ENCODE peak calls at places on chromosomes 4 and X, in nine cellular contexts. One of them, this sample, is unnamed.
A peak's percentile ranks its signal among the peaks of the same experiment; 100 is the strongest.

GRCh38 chr4:78693777-78694456 is 82.2 kb upstream of the BMP2K start:
- DNase-seq in colonic mucosa: peak; percentile 54
- DNase-seq in esophagus squamous epithelium: no peak
- DNase-seq in fibroblast of lung: peak; percentile 16
- DNase-seq in CD8-positive, alpha-beta T cell: no peak
- DNase-seq in Peyer's patch: no peak
- DNase-seq in ascending aorta: no peak
- DNase-seq in spleen: no peak
- DNase-seq in endodermal cell: no peak
- DNase-seq in this sample: no peak

GRCh38 chr4:87543835-87544461 is 14.8 kb upstream of the SPARCL1 start:
- DNase-seq in endodermal cell: peak; percentile 68
- DNase-seq in spleen: no peak
- DNase-seq in CD8-positive, alpha-beta T cell: no peak
- DNase-seq in Peyer's patch: no peak
- DNase-seq in esophagus squamous epithelium: no peak
- DNase-seq in fibroblast of lung: peak; percentile 82
- DNase-seq in colonic mucosa: no peak
- DNase-seq in ascending aorta: no peak
- DNase-seq in this sample: peak; percentile 10

GRCh38 chr4:148776944-148777343 is 334.7 kb upstream of the NR3C2 start:
- DNase-seq in spleen: no peak
- DNase-seq in esophagus squamous epithelium: no peak
- DNase-seq in endodermal cell: no peak
- DNase-seq in ascending aorta: no peak
- DNase-seq in Peyer's patch: no peak
- DNase-seq in CD8-positive, alpha-beta T cell: no peak
- DNase-seq in colonic mucosa: no peak
- DNase-seq in fibroblast of lung: no peak
- DNase-seq in this sample: no peak

GRCh38 chr4:109947457-109947856 is 34.8 kb downstream of the EGF start:
- DNase-seq in endodermal cell: no peak
- DNase-seq in fibroblast of lung: no peak
- DNase-seq in esophagus squamous epithelium: no peak
- DNase-seq in spleen: no peak
- DNase-seq in colonic mucosa: no peak
- DNase-seq in ascending aorta: no peak
- DNase-seq in CD8-positive, alpha-beta T cell: no peak
- DNase-seq in Peyer's patch: no peak
- DNase-seq in this sample: no peak

GRCh38 chrX:129678176-129678880 is 23.6 kb upstream of the APLN start:
- DNase-seq in spleen: peak; percentile 89
- DNase-seq in CD8-positive, alpha-beta T cell: peak; percentile 52
- DNase-seq in esophagus squamous epithelium: no peak
- DNase-seq in endodermal cell: no peak
- DNase-seq in fibroblast of lung: peak; percentile 13
- DNase-seq in ascending aorta: peak; percentile 78
- DNase-seq in colonic mucosa: peak; percentile 35
- DNase-seq in Peyer's patch: peak; percentile 66
- DNase-seq in this sample: peak; percentile 67

GRCh38 chr4:120155287-120155686 is 88.6 kb upstream of the MAD2L1 start:
- DNase-seq in fibroblast of lung: peak; percentile 9
- DNase-seq in endodermal cell: no peak
- DNase-seq in ascending aorta: no peak
- DNase-seq in Peyer's patch: no peak
- DNase-seq in CD8-positive, alpha-beta T cell: no peak
- DNase-seq in esophagus squamous epithelium: no peak
- DNase-seq in spleen: no peak
- DNase-seq in colonic mucosa: no peak
- DNase-seq in this sample: no peak

GRCh38 chr4:123399638-123400358 is 3.2 kb downstream of the SPRY1 start:
- DNase-seq in spleen: no peak
- DNase-seq in esophagus squamous epithelium: no peak
- DNase-seq in Peyer's patch: no peak
- DNase-seq in colonic mucosa: no peak
- DNase-seq in ascending aorta: no peak
- DNase-seq in CD8-positive, alpha-beta T cell: no peak
- DNase-seq in fibroblast of lung: peak; percentile 57
- DNase-seq in endodermal cell: no peak
- DNase-seq in this sample: no peak

GRCh38 chr4:155220025-155220424 is 11.6 kb downstream of the NPY2R start:
- DNase-seq in spleen: no peak
- DNase-seq in fibroblast of lung: no peak
- DNase-seq in endodermal cell: no peak
- DNase-seq in colonic mucosa: no peak
- DNase-seq in esophagus squamous epithelium: no peak
- DNase-seq in CD8-positive, alpha-beta T cell: no peak
- DNase-seq in ascending aorta: no peak
- DNase-seq in Peyer's patch: no peak
- DNase-seq in this sample: no peak

GRCh38 chrX:47581731-47582647 is at the start of gene TIMP1:
- DNase-seq in CD8-positive, alpha-beta T cell: peak; percentile 74
- DNase-seq in fibroblast of lung: peak; percentile 93
- DNase-seq in spleen: peak; percentile 94
- DNase-seq in endodermal cell: peak; percentile 91
- DNase-seq in ascending aorta: peak; percentile 96
- DNase-seq in colonic mucosa: peak; percentile 84
- DNase-seq in esophagus squamous epithelium: peak; percentile 49
- DNase-seq in Peyer's patch: peak; percentile 72
- DNase-seq in this sample: peak; percentile 79

GRCh38 chrX:54495814-54496516 is at the start of gene FGD1:
- DNase-seq in Peyer's patch: peak; percentile 74
- DNase-seq in esophagus squamous epithelium: no peak
- DNase-seq in endodermal cell: peak; percentile 88
- DNase-seq in fibroblast of lung: peak; percentile 56
- DNase-seq in colonic mucosa: peak; percentile 75
- DNase-seq in ascending aorta: peak; percentile 76
- DNase-seq in CD8-positive, alpha-beta T cell: peak; percentile 41
- DNase-seq in spleen: peak; percentile 78
- DNase-seq in this sample: peak; percentile 78

GRCh38 chrX:47283015-47283771 is 50.4 kb downstream of the USP11 start:
- DNase-seq in ascending aorta: no peak
- DNase-seq in CD8-positive, alpha-beta T cell: no peak
- DNase-seq in endodermal cell: no peak
- DNase-seq in fibroblast of lung: peak; percentile 41
- DNase-seq in Peyer's patch: no peak
- DNase-seq in esophagus squamous epithelium: no peak
- DNase-seq in spleen: no peak
- DNase-seq in colonic mucosa: no peak
- DNase-seq in this sample: no peak

GRCh38 chr4:151389316-151389715 is 19.7 kb upstream of the FHIP1A start:
- DNase-seq in colonic mucosa: no peak
- DNase-seq in esophagus squamous epithelium: no peak
- DNase-seq in spleen: no peak
- DNase-seq in fibroblast of lung: no peak
- DNase-seq in Peyer's patch: no peak
- DNase-seq in endodermal cell: no peak
- DNase-seq in CD8-positive, alpha-beta T cell: no peak
- DNase-seq in ascending aorta: no peak
- DNase-seq in this sample: no peak

GRCh38 chr4:182343435-182343834 is 100.2 kb downstream of the TENM3 start:
- DNase-seq in colonic mucosa: no peak
- DNase-seq in CD8-positive, alpha-beta T cell: no peak
- DNase-seq in spleen: no peak
- DNase-seq in ascending aorta: no peak
- DNase-seq in esophagus squamous epithelium: no peak
- DNase-seq in endodermal cell: peak; percentile 67
- DNase-seq in Peyer's patch: no peak
- DNase-seq in fibroblast of lung: peak; percentile 30
- DNase-seq in this sample: no peak

GRCh38 chr4:182338731-182339130 is 95.5 kb downstream of the TENM3 start:
- DNase-seq in endodermal cell: no peak
- DNase-seq in colonic mucosa: no peak
- DNase-seq in ascending aorta: no peak
- DNase-seq in esophagus squamous epithelium: no peak
- DNase-seq in CD8-positive, alpha-beta T cell: no peak
- DNase-seq in spleen: no peak
- DNase-seq in Peyer's patch: no peak
- DNase-seq in fibroblast of lung: no peak
- DNase-seq in this sample: no peak

GRCh38 chr4:182337366-182337765 is 94.2 kb downstream of the TENM3 start:
- DNase-seq in spleen: no peak
- DNase-seq in Peyer's patch: no peak
- DNase-seq in ascending aorta: no peak
- DNase-seq in CD8-positive, alpha-beta T cell: no peak
- DNase-seq in colonic mucosa: no peak
- DNase-seq in fibroblast of lung: peak; percentile 29
- DNase-seq in esophagus squamous epithelium: no peak
- DNase-seq in endodermal cell: no peak
- DNase-seq in this sample: no peak

GRCh38 chr4:182339246-182339645 is 96.0 kb downstream of the TENM3 start:
- DNase-seq in Peyer's patch: no peak
- DNase-seq in colonic mucosa: no peak
- DNase-seq in ascending aorta: no peak
- DNase-seq in endodermal cell: peak; percentile 86
- DNase-seq in CD8-positive, alpha-beta T cell: no peak
- DNase-seq in esophagus squamous epithelium: no peak
- DNase-seq in spleen: no peak
- DNase-seq in fibroblast of lung: no peak
- DNase-seq in this sample: no peak

GRCh38 chr4:182338059-182338458 is 94.9 kb downstream of the TENM3 start:
- DNase-seq in spleen: no peak
- DNase-seq in ascending aorta: no peak
- DNase-seq in endodermal cell: no peak
- DNase-seq in CD8-positive, alpha-beta T cell: no peak
- DNase-seq in fibroblast of lung: no peak
- DNase-seq in esophagus squamous epithelium: no peak
- DNase-seq in Peyer's patch: no peak
- DNase-seq in colonic mucosa: no peak
- DNase-seq in this sample: no peak
- H3K4me1 ChIP-seq in spleen: no peaks in the 10 kb centered on the region
- H3K4me1 ChIP-seq in ascending aorta: no peaks in the 10 kb centered on the region
- H3K4me1 ChIP-seq in endodermal cell: no peaks in the 10 kb centered on the region
- H3K4me1 ChIP-seq in CD8-positive, alpha-beta T cell: no peaks in the 10 kb centered on the region
- H3K4me1 ChIP-seq in fibroblast of lung: no peaks in the 10 kb centered on the region
- H3K4me1 ChIP-seq in esophagus squamous epithelium: no peaks in the 10 kb centered on the region
- H3K4me1 ChIP-seq in Peyer's patch: no peaks in the 10 kb centered on the region
- H3K4me1 ChIP-seq in colonic mucosa: no peaks in the 10 kb centered on the region
- H3K4me1 ChIP-seq in this sample: no peaks in the 10 kb centered on the region

GRCh38 chr4:184733654-184734524 is at the start of gene CENPU:
- DNase-seq in spleen: peak; percentile 97
- DNase-seq in endodermal cell: peak; percentile 99
- DNase-seq in ascending aorta: peak; percentile 98
- DNase-seq in fibroblast of lung: peak; percentile 99
- DNase-seq in esophagus squamous epithelium: peak; percentile 57
- DNase-seq in CD8-positive, alpha-beta T cell: peak; percentile 94
- DNase-seq in colonic mucosa: peak; percentile 98
- DNase-seq in Peyer's patch: peak; percentile 97
- DNase-seq in this sample: peak; percentile 98
- H3K4me3 ChIP-seq in spleen: peak within 1 kb of the TSS; percentile 87
- H3K4me3 ChIP-seq in endodermal cell: peak within 1 kb of the TSS; percentile 99
- H3K4me3 ChIP-seq in ascending aorta: peak within 1 kb of the TSS; percentile 68
- H3K4me3 ChIP-seq in fibroblast of lung: peak within 1 kb of the TSS; percentile 83
- H3K4me3 ChIP-seq in esophagus squamous epithelium: peak within 1 kb of the TSS; percentile 90
- H3K4me3 ChIP-seq in CD8-positive, alpha-beta T cell: peak within 1 kb of the TSS; percentile 74
- H3K4me3 ChIP-seq in colonic mucosa: peak within 1 kb of the TSS; percentile 85
- H3K4me3 ChIP-seq in Peyer's patch: peak within 1 kb of the TSS; percentile 70
- H3K4me3 ChIP-seq in this sample: peak within 1 kb of the TSS; percentile 62

GRCh38 chr4:5719329-5720055 is 8.5 kb downstream of the EVC start:
- DNase-seq in esophagus squamous epithelium: no peak
- DNase-seq in ascending aorta: no peak
- DNase-seq in Peyer's patch: no peak
- DNase-seq in CD8-positive, alpha-beta T cell: no peak
- DNase-seq in endodermal cell: no peak
- DNase-seq in spleen: no peak
- DNase-seq in fibroblast of lung: no peak
- DNase-seq in colonic mucosa: no peak
- DNase-seq in this sample: no peak
- TF ChIP-seq CTCF in esophagus squamous epithelium: no peak
- TF ChIP-seq CTCF in ascending aorta: no peak
- TF ChIP-seq CTCF in Peyer's patch: no peak
- TF ChIP-seq CTCF in CD8-positive, alpha-beta T cell: no peak
- TF ChIP-seq CTCF in endodermal cell: no peak
- TF ChIP-seq CTCF in spleen: no peak
- TF ChIP-seq CTCF in fibroblast of lung: no peak
- TF ChIP-seq CTCF in colonic mucosa: no peak
- TF ChIP-seq CTCF in this sample: no peak

GRCh38 chr4:101283436-101283835 is 63.9 kb downstream of the PPP3CA start:
- DNase-seq in colonic mucosa: no peak
- DNase-seq in ascending aorta: no peak
- DNase-seq in fibroblast of lung: no peak
- DNase-seq in spleen: no peak
- DNase-seq in Peyer's patch: no peak
- DNase-seq in esophagus squamous epithelium: no peak
- DNase-seq in CD8-positive, alpha-beta T cell: no peak
- DNase-seq in endodermal cell: no peak
- DNase-seq in this sample: no peak

GRCh38 chr4:101284546-101284945 is 62.8 kb downstream of the PPP3CA start:
- DNase-seq in fibroblast of lung: peak; percentile 19
- DNase-seq in endodermal cell: no peak
- DNase-seq in CD8-positive, alpha-beta T cell: no peak
- DNase-seq in colonic mucosa: no peak
- DNase-seq in Peyer's patch: no peak
- DNase-seq in ascending aorta: no peak
- DNase-seq in spleen: no peak
- DNase-seq in esophagus squamous epithelium: no peak
- DNase-seq in this sample: no peak

GRCh38 chr4:101279377-101279871 is 67.9 kb downstream of the PPP3CA start:
- DNase-seq in Peyer's patch: no peak
- DNase-seq in endodermal cell: no peak
- DNase-seq in CD8-positive, alpha-beta T cell: no peak
- DNase-seq in spleen: no peak
- DNase-seq in colonic mucosa: peak; percentile 39
- DNase-seq in fibroblast of lung: peak; percentile 92
- DNase-seq in ascending aorta: peak; percentile 68
- DNase-seq in esophagus squamous epithelium: no peak
- DNase-seq in this sample: no peak

GRCh38 chr4:101280866-101281600 is 66.3 kb downstream of the PPP3CA start:
- DNase-seq in spleen: no peak
- DNase-seq in endodermal cell: no peak
- DNase-seq in colonic mucosa: no peak
- DNase-seq in CD8-positive, alpha-beta T cell: no peak
- DNase-seq in Peyer's patch: no peak
- DNase-seq in esophagus squamous epithelium: no peak
- DNase-seq in fibroblast of lung: no peak
- DNase-seq in ascending aorta: no peak
- DNase-seq in this sample: no peak

DNA sequence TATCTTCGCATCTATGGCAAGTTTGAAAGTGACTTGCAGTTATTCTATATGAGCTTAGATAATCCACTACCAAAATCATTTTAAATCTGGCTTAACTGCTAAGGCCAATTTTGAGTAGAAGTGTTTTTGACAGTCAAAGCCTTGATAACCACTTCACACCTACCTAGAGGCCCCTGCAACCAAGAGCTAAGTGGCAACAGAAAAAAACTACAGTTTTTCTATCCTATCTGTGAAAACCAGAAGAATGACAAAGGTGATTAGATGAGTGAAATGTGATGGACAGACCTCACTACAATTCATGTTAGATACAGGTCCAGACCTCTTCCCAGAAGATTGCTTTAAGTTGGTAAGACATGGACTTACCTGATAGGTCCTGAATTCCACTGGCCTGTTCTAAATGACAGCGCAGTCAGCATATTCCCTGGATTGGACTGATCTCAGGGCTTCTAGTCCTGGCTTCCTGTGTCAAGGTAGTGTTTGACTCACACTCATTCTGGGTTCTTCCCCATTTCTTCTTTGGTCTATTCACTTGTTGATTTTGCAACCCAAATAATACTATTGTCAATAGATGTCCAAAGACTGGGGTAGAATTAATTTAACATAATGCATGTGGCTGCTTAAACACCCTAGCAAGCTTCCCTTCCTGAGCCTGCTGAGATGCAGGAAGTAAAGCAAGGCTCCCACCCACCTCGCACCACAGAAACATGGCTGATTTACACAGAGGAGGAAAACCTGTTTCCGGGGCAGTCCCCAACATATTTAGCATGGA is 65.1 kb downstream of the PPP3CA start:
- DNase-seq in Peyer's patch: no peak
- DNase-seq in ascending aorta: no peak
- DNase-seq in endodermal cell: peak; percentile 57
- DNase-seq in spleen: no peak
- DNase-seq in esophagus squamous epithelium: no peak
- DNase-seq in CD8-positive, alpha-beta T cell: peak; percentile 9
- DNase-seq in fibroblast of lung: no peak
- DNase-seq in colonic mucosa: no peak
- DNase-seq in this sample: no peak
- H3K4me1 ChIP-seq in Peyer's patch: no peaks in the 10 kb centered on the region
- H3K4me1 ChIP-seq in ascending aorta: no peaks in the 10 kb centered on the region
- H3K4me1 ChIP-seq in endodermal cell: peaks cover 14% of the 10 kb centered on the region
- H3K4me1 ChIP-seq in spleen: peaks cover 22% of the 10 kb centered on the region
- H3K4me1 ChIP-seq in esophagus squamous epithelium: peaks cover 8% of the 10 kb centered on the region
- H3K4me1 ChIP-seq in CD8-positive, alpha-beta T cell: peaks cover 16% of the 10 kb centered on the region
- H3K4me1 ChIP-seq in fibroblast of lung: peaks cover 10% of the 10 kb centered on the region
- H3K4me1 ChIP-seq in colonic mucosa: no peaks in the 10 kb centered on the region
- H3K4me1 ChIP-seq in this sample: peaks cover 1% of the 10 kb centered on the region